ENCODE peak calls at places on chromosomes 6 and 20, in seven cellular contexts. I is heart right ventricle, O is lower lobe of right lung, P is tibial artery, Q is right cardiac atrium, L is caudate nucleus, R is OCI-LY7. H is an unnamed sample.

GRCh38 chr6:10250655-10251220 is 164.1 kb downstream of the TFAP2A start:
- DNase-seq in I (no peak), O (no peak), P (no peak), Q (no peak), L (no peak), R (no peak), H (no peak)

GRCh38 chr6:51644426-51644825 is 443.0 kb downstream of the PKHD1 start:
- DNase-seq in I (no peak), O (no peak), P (no peak), Q (no peak), L (no peak), R (no peak), H (no peak)

GRCh38 chr6:88983532-88983931 is 20.1 kb upstream of the RNGTT start:
- DNase-seq in I (no peak), O (no peak), P (no peak), Q (peak), L (no peak), R (peak), H (no peak)

GRCh38 chr20:33071198-33071597 is 8.2 kb upstream of the BPIFB4 start:
- DNase-seq in I (no peak), O (no peak), P (no peak), Q (no peak), L (no peak), R (no peak), H (no peak)

GRCh38 chr20:60057866-60058807 is 99.9 kb downstream of the CDH26 start:
- DNase-seq in I (peak), O (peak), P (peak), Q (no peak), L (no peak), R (peak), H (no peak)

GRCh38 chr6:16420715-16421461 is 182.5 kb downstream of the GMPR start:
- DNase-seq in I (no peak), O (no peak), P (no peak), Q (no peak), L (no peak), R (peak), H (no peak)

GRCh38 chr6:14863896-14864850 is 381.7 kb upstream of the JARID2 start:
- DNase-seq in I (no peak), O (no peak), P (no peak), Q (no peak), L (no peak), R (no peak), H (no peak)

GRCh38 chr20:20711413-20711812 is 1.0 kb downstream of the RALGAPA2 start:
- DNase-seq in I (no peak), O (no peak), P (no peak), Q (no peak), L (no peak), R (peak), H (no peak)

GRCh38 chr20:48283470-48284110 is 498.3 kb upstream of the SULF2 start:
- DNase-seq in I (peak), O (peak), P (peak), Q (peak), L (peak), R (no peak), H (peak)

GRCh38 chr6:121691126-121691540 is 255.7 kb downstream of the GJA1 start:
- DNase-seq in I (no peak), O (no peak), P (no peak), Q (no peak), L (no peak), R (no peak), H (no peak)

GRCh38 chr20:45359069-45359405 is 3.9 kb upstream of the SYS1 start:
- DNase-seq in I (peak), O (peak), P (peak), Q (peak), L (no peak), R (no peak), H (no peak)

GRCh38 chr20:10469599-10469998 is 34.5 kb downstream of the SLX4IP start:
- DNase-seq in I (peak), O (no peak), P (peak), Q (peak), L (no peak), R (peak), H (no peak)

GRCh38 chr20:23399568-23400241 is 21.6 kb downstream of the NAPB start:
- DNase-seq in I (no peak), O (no peak), P (no peak), Q (no peak), L (no peak), R (no peak), H (no peak)

GRCh38 chr20:49562341-49563014 is 5.5 kb downstream of the PTGIS start:
- DNase-seq in I (peak), O (no peak), P (peak), Q (peak), L (no peak), R (no peak), H (no peak)

GRCh38 chr20:45098096-45098773 is 2.7 kb downstream of the KCNS1 start:
- DNase-seq in I (no peak), O (no peak), P (no peak), Q (peak), L (no peak), R (no peak), H (no peak)

GRCh38 chr20:39038047-39038446 is 75.9 kb downstream of the DHX35 start:
- DNase-seq in I (no peak), O (no peak), P (no peak), Q (no peak), L (no peak), R (no peak), H (no peak)

GRCh38 chr6:37432590-37432915 is 468 bp upstream of the CMTR1 start:
- DNase-seq in I (no peak), O (no peak), P (no peak), Q (no peak), L (no peak), R (no peak), H (no peak)

GRCh38 chr6:37426058-37426944 is 6.7 kb upstream of the CMTR1 start:
- DNase-seq in I (no peak), O (no peak), P (no peak), Q (no peak), L (no peak), R (no peak), H (no peak)

GRCh38 chr6:37426945-37427510 is 6.0 kb upstream of the CMTR1 start:
- DNase-seq in I (no peak), O (no peak), P (no peak), Q (no peak), L (no peak), R (no peak), H (no peak)

GRCh38 chr6:37432916-37433656 is at the start of gene CMTR1:
- DNase-seq in I (peak), O (peak), P (peak), Q (peak), L (peak), R (peak), H (peak)

GRCh38 chr6:37429352-37429750 is 3.7 kb upstream of the CMTR1 start:
- DNase-seq in I (no peak), O (no peak), P (no peak), Q (no peak), L (no peak), R (peak), H (no peak)
- H3K27ac ChIP-seq in I (no peak), O (no peak), P (no peak), Q (no peak), L (no peak), R (no peak), H (no peak)

DNA sequence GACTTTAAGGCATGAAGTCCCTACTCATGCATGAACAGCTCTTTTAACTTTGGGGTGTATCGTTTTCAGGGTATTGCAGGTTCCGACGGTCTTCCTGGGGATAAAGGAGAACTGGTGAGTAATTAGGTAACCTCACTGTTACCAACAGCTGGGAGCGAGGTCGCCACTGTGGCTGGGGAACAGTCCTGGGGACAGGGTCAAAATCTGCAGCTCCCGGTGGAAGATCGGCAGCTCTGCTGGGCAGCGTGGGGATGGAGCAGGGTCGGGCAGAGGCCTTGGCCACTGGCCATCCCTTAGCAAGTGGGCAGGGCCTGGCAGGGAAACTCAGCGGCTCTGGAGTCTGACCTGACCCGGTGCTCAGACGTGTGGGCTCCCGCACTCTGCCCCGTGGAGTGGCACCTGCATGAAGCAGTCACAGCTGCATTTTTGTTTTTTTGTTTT is 16.1 kb downstream of the COL9A3 start:
- DNase-seq in I (no peak), O (no peak), P (no peak), Q (no peak), L (no peak), R (no peak), H (no peak)
- H3K27ac ChIP-seq in I (no peak), O (no peak), P (no peak), Q (no peak), L (no peak), R (peak), H (peak)

GRCh38 chr6:169253745-169254238 is at the start of gene THBS2:
- DNase-seq in I (peak), O (no peak), P (peak), Q (peak), L (no peak), R (no peak), H (no peak)
- H3K27ac ChIP-seq in I (peak), O (no peak), P (peak), Q (peak), L (peak), R (no peak), H (peak)

GRCh38 chr6:169174516-169175359 is 78.9 kb downstream of the THBS2 start:
- DNase-seq in I (no peak), O (no peak), P (no peak), Q (no peak), L (no peak), R (no peak), H (no peak)

GRCh38 chr6:169172435-169172834 is 81.2 kb downstream of the THBS2 start:
- DNase-seq in I (no peak), O (no peak), P (peak), Q (peak), L (no peak), R (no peak), H (no peak)

GRCh38 chr6:169171951-169172350 is 81.7 kb downstream of the THBS2 start:
- DNase-seq in I (no peak), O (no peak), P (no peak), Q (no peak), L (no peak), R (no peak), H (no peak)

GRCh38 chr6:169173532-169174268 is 79.9 kb downstream of the THBS2 start:
- DNase-seq in I (no peak), O (no peak), P (no peak), Q (no peak), L (no peak), R (no peak), H (no peak)

GRCh38 chr6:169172946-169173345 is 80.7 kb downstream of the THBS2 start:
- DNase-seq in I (no peak), O (no peak), P (no peak), Q (no peak), L (no peak), R (no peak), H (no peak)
- H3K27ac ChIP-seq in I (peak), O (no peak), P (peak), Q (peak), L (no peak), R (no peak), H (no peak)

GRCh38 chr6:135251416-135251815 is 70.3 kb downstream of the MYB start:
- DNase-seq in I (no peak), O (no peak), P (no peak), Q (no peak), L (no peak), R (no peak), H (no peak)

GRCh38 chr6:135254471-135254870 is 73.4 kb downstream of the MYB start:
- DNase-seq in I (no peak), O (no peak), P (no peak), Q (no peak), L (no peak), R (no peak), H (no peak)

GRCh38 chr6:135250234-135250633 is 69.1 kb downstream of the MYB start:
- DNase-seq in I (no peak), O (no peak), P (no peak), Q (no peak), L (no peak), R (no peak), H (no peak)

GRCh38 chr6:135250751-135251356 is 69.7 kb downstream of the MYB start:
- DNase-seq in I (no peak), O (no peak), P (no peak), Q (no peak), L (no peak), R (no peak), H (no peak)

GRCh38 chr6:135251964-135252429 is 70.9 kb downstream of the MYB start:
- DNase-seq in I (no peak), O (no peak), P (no peak), Q (no peak), L (no peak), R (no peak), H (no peak)
- H3K27ac ChIP-seq in I (no peak), O (no peak), P (no peak), Q (no peak), L (no peak), R (no peak), H (no peak)

GRCh38 chr6:157761926-157762325 is 61.1 kb upstream of the SNX9 start:
- DNase-seq in I (no peak), O (no peak), P (no peak), Q (no peak), L (no peak), R (no peak), H (no peak)

GRCh38 chr6:157761331-157761921 is 61.6 kb upstream of the SNX9 start:
- DNase-seq in I (no peak), O (no peak), P (no peak), Q (no peak), L (no peak), R (no peak), H (no peak)

GRCh38 chr6:157763894-157764345 is 59.1 kb upstream of the SNX9 start:
- DNase-seq in I (no peak), O (no peak), P (no peak), Q (no peak), L (no peak), R (peak), H (no peak)

GRCh38 chr6:157763129-157763893 is 59.7 kb upstream of the SNX9 start:
- DNase-seq in I (peak), O (peak), P (no peak), Q (peak), L (no peak), R (no peak), H (no peak)

GRCh38 chr6:157762636-157763035 is 60.4 kb upstream of the SNX9 start:
- DNase-seq in I (no peak), O (no peak), P (no peak), Q (no peak), L (no peak), R (peak), H (no peak)
- H3K27ac ChIP-seq in I (no peak), O (no peak), P (peak), Q (no peak), L (no peak), R (no peak), H (no peak)